ENCODE peak calls at places on chromosomes 16 and 17, in eight cellular contexts. T is activated CD4-positive, CD25-positive, alpha-beta regulatory T cell; F is glomerular endothelial cell; W is AG09319; C is PC-9; L is SJSA1; E is thoracic aorta; Q is neuronal stem cell. B is an unnamed sample.

GRCh38 chr17:63482509-63482908 is 5.6 kb downstream of the ACE start:
- DNase-seq in T (no peak), F (no peak), W (no peak), C (no peak), L (no peak), E (no peak), Q (no peak), B (no peak)

GRCh38 chr17:37792787-37793186 is 47.9 kb upstream of the HNF1B start:
- DNase-seq in T (no peak), F (no peak), W (no peak), C (no peak), L (no peak), E (no peak), Q (no peak), B (no peak)

GRCh38 chr17:45745843-45746494 is 38.2 kb upstream of the CRHR1 start:
- DNase-seq in T (no peak), F (no peak), W (no peak), C (no peak), L (no peak), E (no peak), Q (no peak), B (no peak)

GRCh38 chr16:73186752-73187151 is 138.8 kb upstream of the ZFHX3 start:
- DNase-seq in T (no peak), F (no peak), W (no peak), C (no peak), L (no peak), E (no peak), Q (no peak), B (no peak)

GRCh38 chr16:69188716-69189115 is 1.8 kb downstream of the SNTB2 start:
- DNase-seq in T (no peak), F (no peak), W (no peak), C (no peak), L (no peak), E (no peak), Q (no peak), B (no peak)

GRCh38 chr16:81714593-81714992 is 64.5 kb upstream of the PLCG2 start:
- DNase-seq in T (no peak), F (no peak), W (no peak), C (no peak), L (no peak), E (no peak), Q (no peak), B (no peak)

GRCh38 chr17:66200685-66201092 is 8.8 kb upstream of the CEP112 start:
- DNase-seq in T (no peak), F (no peak), W (peak), C (peak), L (peak), E (no peak), Q (peak), B (peak)

GRCh38 chr17:1486802-1487695 is 5.4 kb downstream of the MYO1C start:
- DNase-seq in T (peak), F (no peak), W (no peak), C (peak), L (no peak), E (peak), Q (peak), B (no peak)

GRCh38 chr17:64354824-64355535 is 35.7 kb downstream of the PECAM1 start:
- DNase-seq in T (no peak), F (no peak), W (no peak), C (no peak), L (no peak), E (no peak), Q (no peak), B (no peak)